ENCODE peak calls at places on chromosomes 13 and 19, in nine cellular contexts. One of them, this sample, is unnamed.

GRCh38 chr19:16934489-16934888 is 45.7 kb downstream of the F2RL3 start:
- DNase-seq in fibroblast of lung: no peak
- DNase-seq in endothelial cell: no peak
- DNase-seq in body of pancreas: no peak
- DNase-seq in HFF-Myc: no peak
- DNase-seq in foreskin fibroblast: no peak
- DNase-seq in kidney epithelial cell: no peak
- DNase-seq in mammary epithelial cell: no peak
- DNase-seq in CD4-positive, alpha-beta T cell: no peak
- DNase-seq in this sample: no peak

GRCh38 chr13:97257800-97258799 is 36.0 kb downstream of the MBNL2 start:
- DNase-seq in fibroblast of lung: peak; percentile 80
- DNase-seq in endothelial cell: peak; percentile 56
- DNase-seq in body of pancreas: peak; percentile 83
- DNase-seq in HFF-Myc: peak; percentile 54
- DNase-seq in foreskin fibroblast: peak; percentile 67
- DNase-seq in kidney epithelial cell: peak; percentile 70
- DNase-seq in mammary epithelial cell: peak; percentile 79
- DNase-seq in CD4-positive, alpha-beta T cell: no peak
- DNase-seq in this sample: no peak

GRCh38 chr19:4507804-4508203 is 10.5 kb downstream of the PLIN4 start:
- DNase-seq in fibroblast of lung: no peak
- DNase-seq in endothelial cell: no peak
- DNase-seq in body of pancreas: no peak
- DNase-seq in HFF-Myc: no peak
- DNase-seq in foreskin fibroblast: no peak
- DNase-seq in kidney epithelial cell: no peak
- DNase-seq in mammary epithelial cell: no peak
- DNase-seq in CD4-positive, alpha-beta T cell: no peak
- DNase-seq in this sample: no peak

GRCh38 chr13:85879014-85879413 is 79.8 kb upstream of the SLITRK6 start:
- DNase-seq in fibroblast of lung: peak; percentile 8
- DNase-seq in endothelial cell: no peak
- DNase-seq in body of pancreas: no peak
- DNase-seq in HFF-Myc: no peak
- DNase-seq in foreskin fibroblast: no peak
- DNase-seq in kidney epithelial cell: no peak
- DNase-seq in mammary epithelial cell: no peak
- DNase-seq in CD4-positive, alpha-beta T cell: no peak
- DNase-seq in this sample: no peak

GRCh38 chr13:31835932-31836331 is 96.6 kb downstream of the RXFP2 start:
- DNase-seq in fibroblast of lung: peak; percentile 49
- DNase-seq in endothelial cell: no peak
- DNase-seq in body of pancreas: no peak
- DNase-seq in HFF-Myc: peak; percentile 31
- DNase-seq in foreskin fibroblast: peak; percentile 68
- DNase-seq in kidney epithelial cell: no peak
- DNase-seq in mammary epithelial cell: peak; percentile 64
- DNase-seq in CD4-positive, alpha-beta T cell: no peak
- DNase-seq in this sample: no peak

GRCh38 chr19:19540707-19541515 is 2.8 kb downstream of the CILP2 start:
- DNase-seq in fibroblast of lung: peak; percentile 24
- DNase-seq in endothelial cell: peak; percentile 47
- DNase-seq in body of pancreas: peak; percentile 28
- DNase-seq in HFF-Myc: no peak
- DNase-seq in foreskin fibroblast: peak; percentile 41
- DNase-seq in kidney epithelial cell: no peak
- DNase-seq in mammary epithelial cell: peak; percentile 57
- DNase-seq in CD4-positive, alpha-beta T cell: peak; percentile 66
- DNase-seq in this sample: peak; percentile 33

GRCh38 chr13:92137519-92137918 is 739.1 kb downstream of the GPC5 start:
- DNase-seq in fibroblast of lung: peak; percentile 5
- DNase-seq in endothelial cell: no peak
- DNase-seq in body of pancreas: no peak
- DNase-seq in HFF-Myc: no peak
- DNase-seq in foreskin fibroblast: no peak
- DNase-seq in kidney epithelial cell: peak; percentile 38
- DNase-seq in mammary epithelial cell: no peak
- DNase-seq in CD4-positive, alpha-beta T cell: no peak
- DNase-seq in this sample: no peak

GRCh38 chr13:100913143-100913542 is 238.5 kb upstream of the TMTC4 start:
- DNase-seq in fibroblast of lung: no peak
- DNase-seq in endothelial cell: no peak
- DNase-seq in body of pancreas: no peak
- DNase-seq in HFF-Myc: no peak
- DNase-seq in foreskin fibroblast: no peak
- DNase-seq in kidney epithelial cell: no peak
- DNase-seq in mammary epithelial cell: no peak
- DNase-seq in CD4-positive, alpha-beta T cell: no peak
- DNase-seq in this sample: no peak

GRCh38 chr13:111177081-111177711 is 62.1 kb downstream of the ARHGEF7 start:
- DNase-seq in fibroblast of lung: peak; percentile 48
- DNase-seq in endothelial cell: no peak
- DNase-seq in body of pancreas: peak; percentile 40
- DNase-seq in HFF-Myc: no peak
- DNase-seq in foreskin fibroblast: peak; percentile 23
- DNase-seq in kidney epithelial cell: no peak
- DNase-seq in mammary epithelial cell: peak; percentile 72
- DNase-seq in CD4-positive, alpha-beta T cell: peak; percentile 49
- DNase-seq in this sample: no peak

GRCh38 chr13:24688111-24688510 is 7.9 kb downstream of the ATP12A start:
- DNase-seq in fibroblast of lung: no peak
- DNase-seq in endothelial cell: no peak
- DNase-seq in body of pancreas: no peak
- DNase-seq in HFF-Myc: no peak
- DNase-seq in foreskin fibroblast: no peak
- DNase-seq in kidney epithelial cell: no peak
- DNase-seq in mammary epithelial cell: no peak
- DNase-seq in CD4-positive, alpha-beta T cell: no peak
- DNase-seq in this sample: no peak

GRCh38 chr13:107095876-107096275 is 527.9 kb upstream of the ARGLU1 start:
- DNase-seq in fibroblast of lung: no peak
- DNase-seq in endothelial cell: no peak
- DNase-seq in body of pancreas: no peak
- DNase-seq in HFF-Myc: no peak
- DNase-seq in foreskin fibroblast: no peak
- DNase-seq in kidney epithelial cell: no peak
- DNase-seq in mammary epithelial cell: no peak
- DNase-seq in CD4-positive, alpha-beta T cell: no peak
- DNase-seq in this sample: no peak

GRCh38 chr13:48232420-48233096 is 448 bp upstream of the ITM2B start:
- DNase-seq in fibroblast of lung: no peak
- DNase-seq in endothelial cell: no peak
- DNase-seq in body of pancreas: no peak
- DNase-seq in HFF-Myc: no peak
- DNase-seq in foreskin fibroblast: no peak
- DNase-seq in kidney epithelial cell: no peak
- DNase-seq in mammary epithelial cell: no peak
- DNase-seq in CD4-positive, alpha-beta T cell: no peak
- DNase-seq in this sample: no peak

GRCh38 chr13:25762288-25762687 is 289.5 kb downstream of the SHISA2 start:
- DNase-seq in fibroblast of lung: no peak
- DNase-seq in endothelial cell: no peak
- DNase-seq in body of pancreas: no peak
- DNase-seq in HFF-Myc: no peak
- DNase-seq in foreskin fibroblast: no peak
- DNase-seq in kidney epithelial cell: no peak
- DNase-seq in mammary epithelial cell: no peak
- DNase-seq in CD4-positive, alpha-beta T cell: no peak
- DNase-seq in this sample: no peak

GRCh38 chr19:4379383-4380253 is 20.7 kb downstream of the SH3GL1 start:
- DNase-seq in fibroblast of lung: no peak
- DNase-seq in endothelial cell: no peak
- DNase-seq in body of pancreas: peak; percentile 94
- DNase-seq in HFF-Myc: no peak
- DNase-seq in foreskin fibroblast: no peak
- DNase-seq in kidney epithelial cell: peak; percentile 94
- DNase-seq in mammary epithelial cell: peak; percentile 99
- DNase-seq in CD4-positive, alpha-beta T cell: no peak
- DNase-seq in this sample: no peak

DNA sequence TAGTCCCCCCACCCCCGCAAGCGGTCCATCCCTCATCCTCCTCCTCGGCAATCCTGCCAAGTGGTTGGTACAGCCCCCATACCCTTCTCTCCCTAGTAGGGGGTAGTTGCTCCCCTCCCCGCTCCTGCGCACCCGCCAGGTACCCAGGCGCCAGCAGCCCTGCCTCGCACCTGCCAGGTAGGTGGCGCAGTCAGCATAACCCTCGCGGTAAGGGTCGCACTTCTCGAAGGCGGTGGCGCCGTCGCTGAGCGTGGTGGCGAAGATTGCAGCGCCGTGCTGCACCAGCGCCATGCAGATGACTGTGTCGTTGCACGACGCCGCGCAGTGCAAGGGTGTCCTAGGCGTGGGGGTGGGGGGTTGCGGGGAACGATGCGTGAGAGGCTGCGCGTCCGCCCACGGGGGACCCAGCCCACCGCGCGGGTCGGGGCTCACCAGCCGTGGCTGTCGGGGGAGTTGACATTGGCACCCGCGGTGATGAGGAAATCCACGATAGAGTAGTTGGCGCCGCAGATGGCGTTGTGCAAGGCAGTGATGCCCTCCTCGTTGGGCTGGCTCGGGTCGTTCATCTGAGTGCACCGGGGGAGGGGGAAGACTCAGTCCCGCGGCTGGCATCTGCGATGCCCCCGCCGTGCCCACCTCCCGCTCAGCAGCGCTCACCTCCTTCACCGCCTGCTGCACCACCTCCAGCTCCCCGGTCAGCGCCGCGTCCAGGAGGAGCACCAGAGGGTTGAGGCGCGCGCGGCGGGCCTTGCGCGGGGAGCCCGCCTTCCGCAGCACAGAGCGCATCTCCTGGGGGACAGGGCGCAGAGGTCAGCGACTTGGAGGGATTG is 15.2 kb upstream of the ERCC2 start:
- DNase-seq in fibroblast of lung: no peak
- DNase-seq in endothelial cell: no peak
- DNase-seq in body of pancreas: no peak
- DNase-seq in HFF-Myc: no peak
- DNase-seq in foreskin fibroblast: no peak
- DNase-seq in kidney epithelial cell: no peak
- DNase-seq in mammary epithelial cell: no peak
- DNase-seq in CD4-positive, alpha-beta T cell: no peak
- DNase-seq in this sample: no peak
- TF ChIP-seq CTCF in fibroblast of lung: no peak
- TF ChIP-seq CTCF in endothelial cell: no peak
- TF ChIP-seq CTCF in body of pancreas: no peak
- TF ChIP-seq CTCF in HFF-Myc: no peak
- TF ChIP-seq CTCF in foreskin fibroblast: no peak
- TF ChIP-seq CTCF in kidney epithelial cell: no peak
- TF ChIP-seq CTCF in mammary epithelial cell: no peak
- TF ChIP-seq CTCF in CD4-positive, alpha-beta T cell: no peak
- TF ChIP-seq CTCF in this sample: no peak

DNA sequence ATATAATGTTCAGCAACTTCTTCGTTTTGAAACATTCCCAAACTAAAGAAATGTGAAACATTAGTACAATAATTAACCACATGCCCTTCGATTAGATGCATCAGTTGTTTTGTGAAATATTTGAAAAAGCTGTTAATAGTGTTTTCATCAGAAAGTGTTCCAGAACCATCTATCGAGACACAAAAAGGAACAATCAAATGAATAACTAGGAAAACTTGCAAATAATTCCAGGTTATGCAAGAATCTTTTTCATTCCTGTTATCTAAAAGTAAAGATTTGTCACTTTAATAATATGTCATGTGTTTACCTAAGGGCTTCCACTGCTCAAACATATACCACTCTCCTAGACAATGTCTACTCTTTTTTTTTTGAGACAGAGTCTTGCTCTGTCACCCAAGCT is 904.2 kb upstream of the MIR17HG start:
- DNase-seq in fibroblast of lung: no peak
- DNase-seq in endothelial cell: no peak
- DNase-seq in body of pancreas: no peak
- DNase-seq in HFF-Myc: no peak
- DNase-seq in foreskin fibroblast: no peak
- DNase-seq in kidney epithelial cell: no peak
- DNase-seq in mammary epithelial cell: no peak
- DNase-seq in CD4-positive, alpha-beta T cell: no peak
- DNase-seq in this sample: no peak
- TF ChIP-seq CTCF in fibroblast of lung: no peak
- TF ChIP-seq CTCF in endothelial cell: no peak
- TF ChIP-seq CTCF in body of pancreas: no peak
- TF ChIP-seq CTCF in HFF-Myc: no peak
- TF ChIP-seq CTCF in foreskin fibroblast: no peak
- TF ChIP-seq CTCF in kidney epithelial cell: no peak
- TF ChIP-seq CTCF in mammary epithelial cell: no peak
- TF ChIP-seq CTCF in CD4-positive, alpha-beta T cell: no peak
- TF ChIP-seq CTCF in this sample: no peak

GRCh38 chr19:55112781-55113569 is 4.5 kb downstream of the PPP1R12C start:
- DNase-seq in fibroblast of lung: no peak
- DNase-seq in endothelial cell: no peak
- DNase-seq in body of pancreas: no peak
- DNase-seq in HFF-Myc: no peak
- DNase-seq in foreskin fibroblast: no peak
- DNase-seq in kidney epithelial cell: no peak
- DNase-seq in mammary epithelial cell: no peak
- DNase-seq in CD4-positive, alpha-beta T cell: no peak
- DNase-seq in this sample: no peak
- TF ChIP-seq CTCF in fibroblast of lung: no peak
- TF ChIP-seq CTCF in endothelial cell: no peak
- TF ChIP-seq CTCF in body of pancreas: no peak
- TF ChIP-seq CTCF in HFF-Myc: no peak
- TF ChIP-seq CTCF in foreskin fibroblast: no peak
- TF ChIP-seq CTCF in kidney epithelial cell: peak; percentile 8
- TF ChIP-seq CTCF in mammary epithelial cell: no peak
- TF ChIP-seq CTCF in CD4-positive, alpha-beta T cell: no peak
- TF ChIP-seq CTCF in this sample: no peak

GRCh38 chr13:29718694-29719093 is 123.2 kb upstream of the SLC7A1 start:
- DNase-seq in fibroblast of lung: no peak
- DNase-seq in endothelial cell: no peak
- DNase-seq in body of pancreas: no peak
- DNase-seq in HFF-Myc: no peak
- DNase-seq in foreskin fibroblast: no peak
- DNase-seq in kidney epithelial cell: no peak
- DNase-seq in mammary epithelial cell: no peak
- DNase-seq in CD4-positive, alpha-beta T cell: no peak
- DNase-seq in this sample: no peak

GRCh38 chr13:29716493-29716892 is 121.0 kb upstream of the SLC7A1 start:
- DNase-seq in fibroblast of lung: no peak
- DNase-seq in endothelial cell: no peak
- DNase-seq in body of pancreas: no peak
- DNase-seq in HFF-Myc: no peak
- DNase-seq in foreskin fibroblast: no peak
- DNase-seq in kidney epithelial cell: no peak
- DNase-seq in mammary epithelial cell: no peak
- DNase-seq in CD4-positive, alpha-beta T cell: no peak
- DNase-seq in this sample: no peak

GRCh38 chr13:29707876-29708543 is 112.5 kb upstream of the SLC7A1 start:
- DNase-seq in fibroblast of lung: peak; percentile 34
- DNase-seq in endothelial cell: peak; percentile 67
- DNase-seq in body of pancreas: peak; percentile 62
- DNase-seq in HFF-Myc: peak; percentile 24
- DNase-seq in foreskin fibroblast: peak; percentile 30
- DNase-seq in kidney epithelial cell: no peak
- DNase-seq in mammary epithelial cell: peak; percentile 52
- DNase-seq in CD4-positive, alpha-beta T cell: peak; percentile 46
- DNase-seq in this sample: no peak

DNA sequence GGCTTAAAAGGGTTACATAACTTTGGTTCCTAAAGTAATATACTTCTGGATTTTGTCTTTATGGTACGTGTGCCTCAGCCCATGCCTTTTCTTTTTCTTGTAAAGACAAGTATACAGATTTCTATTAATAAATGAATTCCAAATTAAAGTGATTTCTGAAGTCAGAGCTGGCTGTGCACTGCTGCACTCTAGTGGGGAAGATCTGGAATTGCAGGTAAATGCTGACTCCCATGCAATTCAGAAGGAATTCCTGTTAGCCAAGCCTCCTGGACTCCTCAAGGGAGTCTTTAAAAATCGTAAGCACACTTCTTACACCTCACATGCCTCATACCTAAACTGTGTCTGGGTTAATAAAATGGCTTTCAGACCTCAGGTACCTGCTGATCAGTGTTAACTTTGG is 118.4 kb upstream of the SLC7A1 start:
- DNase-seq in fibroblast of lung: peak; percentile 42
- DNase-seq in endothelial cell: no peak
- DNase-seq in body of pancreas: no peak
- DNase-seq in HFF-Myc: no peak
- DNase-seq in foreskin fibroblast: peak; percentile 26
- DNase-seq in kidney epithelial cell: no peak
- DNase-seq in mammary epithelial cell: peak; percentile 12
- DNase-seq in CD4-positive, alpha-beta T cell: no peak
- DNase-seq in this sample: no peak
- TF ChIP-seq CTCF in fibroblast of lung: peak; percentile 42
- TF ChIP-seq CTCF in endothelial cell: peak; percentile 92
- TF ChIP-seq CTCF in body of pancreas: peak; percentile 52
- TF ChIP-seq CTCF in HFF-Myc: peak; percentile 86
- TF ChIP-seq CTCF in foreskin fibroblast: peak; percentile 64
- TF ChIP-seq CTCF in kidney epithelial cell: peak; percentile 66
- TF ChIP-seq CTCF in mammary epithelial cell: peak; percentile 59
- TF ChIP-seq CTCF in CD4-positive, alpha-beta T cell: peak; percentile 34
- TF ChIP-seq CTCF in this sample: peak; percentile 64